ENCODE peak calls at places on chromosomes 5 and 9, in six cellular contexts. U is SK-N-MC; F is BE2C; Z is thyroid gland; P is CD4-positive, alpha-beta memory T cell; N is uterus. O is an unnamed sample.

GRCh38 chr5:180331647-180331950 is 21.5 kb downstream of the GFPT2 start:
- DNase-seq in U (no peak), F (no peak), Z (no peak), P (no peak), N (no peak), O (no peak)

GRCh38 chr9:23662320-23662719 is 163.7 kb downstream of the ELAVL2 start:
- DNase-seq in U (no peak), F (no peak), Z (no peak), P (no peak), N (no peak), O (no peak)

GRCh38 chr9:133589454-133590227 is 19.5 kb downstream of the FAM163B start:
- DNase-seq in U (no peak), F (no peak), Z (no peak), P (peak), N (no peak), O (peak)

GRCh38 chr5:62504129-62504528 is 74.5 kb upstream of the LRRC70 start:
- DNase-seq in U (no peak), F (no peak), Z (no peak), P (no peak), N (no peak), O (no peak)

GRCh38 chr9:34578241-34579096 is 11.1 kb downstream of the CNTFR start:
- DNase-seq in U (no peak), F (peak), Z (no peak), P (peak), N (no peak), O (no peak)

GRCh38 chr9:2018162-2018643 is 3.1 kb downstream of the SMARCA2 start:
- DNase-seq in U (no peak), F (no peak), Z (no peak), P (no peak), N (no peak), O (no peak)

GRCh38 chr9:116594552-116594951 is 92.6 kb upstream of the TRIM32 start:
- DNase-seq in U (no peak), F (no peak), Z (no peak), P (no peak), N (peak), O (no peak)

GRCh38 chr5:117594165-117594564 is 1019.5 kb upstream of the SEMA6A start:
- DNase-seq in U (no peak), F (no peak), Z (peak), P (no peak), N (no peak), O (no peak)

GRCh38 chr5:177185993-177186392 is 52.4 kb downstream of the NSD1 start:
- DNase-seq in U (no peak), F (no peak), Z (no peak), P (no peak), N (no peak), O (no peak)

GRCh38 chr5:93476211-93476851 is 104.7 kb downstream of the NR2F1-AS1 start:
- DNase-seq in U (no peak), F (no peak), Z (no peak), P (no peak), N (no peak), O (no peak)

GRCh38 chr5:6088706-6089105 is 289.6 kb downstream of the MED10 start:
- DNase-seq in U (no peak), F (no peak), Z (no peak), P (no peak), N (no peak), O (no peak)

GRCh38 chr9:126556560-126557250 is 57.0 kb upstream of the LMX1B start:
- DNase-seq in U (no peak), F (no peak), Z (no peak), P (no peak), N (no peak), O (no peak)

GRCh38 chr9:128082173-128082572 is 14.1 kb downstream of the SLC25A25 start:
- DNase-seq in U (no peak), F (no peak), Z (peak), P (no peak), N (no peak), O (no peak)

GRCh38 chr9:132406554-132407122 is at the start of gene TTF1:
- DNase-seq in U (peak), F (peak), Z (peak), P (peak), N (peak), O (peak)

GRCh38 chr9:128607642-128608350 is 48.9 kb downstream of the DYNC2I2 start:
- DNase-seq in U (no peak), F (no peak), Z (peak), P (no peak), N (peak), O (no peak)

GRCh38 chr9:115668506-115668905 is 485.1 kb upstream of the PAPPA start:
- DNase-seq in U (no peak), F (no peak), Z (no peak), P (no peak), N (no peak), O (no peak)

GRCh38 chr5:61641748-61642565 is 309.9 kb downstream of the ZSWIM6 start:
- DNase-seq in U (no peak), F (peak), Z (no peak), P (no peak), N (no peak), O (no peak)

GRCh38 chr9:81321551-81321950 is 367.8 kb downstream of the TLE1 start:
- DNase-seq in U (no peak), F (no peak), Z (no peak), P (no peak), N (no peak), O (no peak)

GRCh38 chr9:136348691-136349090 is 14.9 kb downstream of the DNLZ start:
- DNase-seq in U (no peak), F (peak), Z (no peak), P (no peak), N (no peak), O (no peak)

GRCh38 chr9:16206560-16206959 is 653.7 kb downstream of the CCDC171 start:
- DNase-seq in U (peak), F (no peak), Z (no peak), P (no peak), N (no peak), O (no peak)

GRCh38 chr9:23702311-23702922 is 123.6 kb downstream of the ELAVL2 start:
- DNase-seq in U (no peak), F (no peak), Z (no peak), P (no peak), N (no peak), O (no peak)

GRCh38 chr5:137630216-137630971 is 105.5 kb downstream of the KLHL3 start:
- DNase-seq in U (no peak), F (no peak), Z (peak), P (no peak), N (no peak), O (no peak)

GRCh38 chr5:91219803-91220371 is 163.2 kb downstream of the ARRDC3 start:
- DNase-seq in U (no peak), F (peak), Z (peak), P (peak), N (no peak), O (peak)

GRCh38 chr9:133059623-133060022 is 2.2 kb upstream of the CEL start:
- DNase-seq in U (no peak), F (no peak), Z (no peak), P (no peak), N (no peak), O (no peak)

GRCh38 chr5:158154226-158155005 is 295.5 kb upstream of the CLINT1 start:
- DNase-seq in U (no peak), F (no peak), Z (no peak), P (no peak), N (peak), O (no peak)

GRCh38 chr9:79656127-79656526 is 84.4 kb downstream of the TLE4 start:
- DNase-seq in U (no peak), F (peak), Z (no peak), P (no peak), N (no peak), O (no peak)

GRCh38 chr5:158175664-158176507 is 316.9 kb upstream of the CLINT1 start:
- DNase-seq in U (no peak), F (peak), Z (peak), P (no peak), N (no peak), O (no peak)

GRCh38 chr5:140258016-140258415 is 44.9 kb downstream of the PFDN1 start:
- DNase-seq in U (no peak), F (no peak), Z (no peak), P (no peak), N (no peak), O (no peak)

DNA sequence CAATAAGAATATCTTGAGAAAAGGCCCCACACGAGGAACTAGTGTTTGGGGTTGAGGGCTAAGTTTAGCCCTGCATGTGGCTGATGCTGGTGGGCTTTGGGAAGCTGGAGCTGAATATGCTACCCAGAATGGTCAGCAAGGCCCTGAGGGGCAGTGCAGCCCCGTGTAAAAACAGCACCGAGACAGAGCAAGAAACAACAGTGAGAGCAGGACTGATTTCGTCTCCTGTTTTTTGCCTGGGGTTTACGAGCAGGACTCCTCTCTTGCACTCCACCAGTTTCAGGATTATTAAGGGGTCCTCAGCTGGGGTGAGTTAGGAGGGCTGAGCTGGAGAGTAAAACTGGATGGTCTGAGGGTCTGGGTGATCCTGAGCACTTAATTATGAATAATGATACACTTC is 42.4 kb upstream of the NFIB start:
- DNase-seq in U (no peak), F (no peak), Z (no peak), P (no peak), N (no peak), O (no peak)
- H3K4me3 ChIP-seq in U (no peak), F (no peak), Z (no peak), P (no peak), N (no peak), O (no peak)

GRCh38 chr9:121362813-121363585 is 7.1 kb downstream of the STOM start:
- DNase-seq in U (no peak), F (no peak), Z (no peak), P (no peak), N (no peak), O (no peak)
- H3K4me3 ChIP-seq in U (peak), F (no peak), Z (no peak), P (no peak), N (no peak), O (no peak)

DNA sequence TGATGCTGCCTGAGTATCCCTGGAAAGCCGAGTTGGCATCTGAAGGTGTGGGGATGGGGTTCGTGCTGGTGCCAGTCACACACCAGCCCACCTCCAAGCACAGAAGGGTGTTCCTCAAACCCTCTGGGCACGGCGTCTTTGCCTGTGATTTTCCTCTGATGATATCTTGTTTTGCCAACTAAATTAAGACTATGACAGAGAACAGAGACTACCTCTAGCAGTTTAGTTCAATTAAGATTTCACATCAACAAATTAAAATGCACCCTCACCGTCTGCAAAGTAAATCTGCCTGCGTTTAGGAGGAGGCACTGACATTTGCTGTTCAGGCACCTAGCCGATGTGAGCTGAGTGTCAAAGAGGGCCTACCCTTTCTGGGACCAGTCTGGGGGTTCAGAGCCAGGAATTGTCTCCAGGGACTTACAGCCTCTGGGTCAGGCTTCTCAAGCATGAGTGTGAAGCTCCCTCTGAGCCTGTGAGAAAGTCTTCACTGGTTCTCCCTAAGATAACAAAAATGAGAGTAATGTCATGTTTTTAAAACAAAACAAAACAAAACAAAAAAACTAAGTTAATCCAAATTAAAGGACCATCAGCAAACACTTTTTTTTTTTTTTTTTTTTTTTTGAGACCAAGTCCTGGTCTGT is 55.4 kb upstream of the CTNNA1 start:
- DNase-seq in U (no peak), F (peak), Z (no peak), P (no peak), N (no peak), O (no peak)
- H3K4me3 ChIP-seq in U (no peak), F (no peak), Z (no peak), P (no peak), N (no peak), O (no peak)

DNA sequence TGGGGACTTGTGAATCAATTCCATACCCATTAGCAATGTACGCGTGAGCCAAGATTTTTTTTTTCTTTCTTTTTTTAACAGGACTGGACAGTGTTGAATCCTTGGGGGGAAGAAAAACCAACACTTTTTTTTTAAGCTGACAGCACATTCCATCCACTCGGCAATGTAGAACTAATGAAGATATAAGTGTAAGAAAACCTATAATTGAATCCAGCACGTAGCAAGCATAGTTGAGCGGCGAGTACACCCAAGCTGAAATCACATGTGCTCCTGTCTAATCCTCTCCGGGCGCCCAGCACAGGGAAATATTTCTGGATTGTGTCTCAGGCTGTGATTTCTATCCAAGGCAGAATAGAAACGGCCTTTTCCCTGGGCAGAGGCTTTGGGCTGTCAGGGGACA is 118.2 kb downstream of the BOD1 start:
- DNase-seq in U (no peak), F (no peak), Z (peak), P (no peak), N (no peak), O (no peak)
- H3K4me3 ChIP-seq in U (no peak), F (no peak), Z (no peak), P (no peak), N (no peak), O (no peak)

GRCh38 chr9:130997925-130998595 is 10.9 kb upstream of the LAMC3 start:
- DNase-seq in U (no peak), F (peak), Z (peak), P (no peak), N (no peak), O (peak)
- H3K4me3 ChIP-seq in U (no peak), F (no peak), Z (no peak), P (no peak), N (no peak), O (no peak)

DNA sequence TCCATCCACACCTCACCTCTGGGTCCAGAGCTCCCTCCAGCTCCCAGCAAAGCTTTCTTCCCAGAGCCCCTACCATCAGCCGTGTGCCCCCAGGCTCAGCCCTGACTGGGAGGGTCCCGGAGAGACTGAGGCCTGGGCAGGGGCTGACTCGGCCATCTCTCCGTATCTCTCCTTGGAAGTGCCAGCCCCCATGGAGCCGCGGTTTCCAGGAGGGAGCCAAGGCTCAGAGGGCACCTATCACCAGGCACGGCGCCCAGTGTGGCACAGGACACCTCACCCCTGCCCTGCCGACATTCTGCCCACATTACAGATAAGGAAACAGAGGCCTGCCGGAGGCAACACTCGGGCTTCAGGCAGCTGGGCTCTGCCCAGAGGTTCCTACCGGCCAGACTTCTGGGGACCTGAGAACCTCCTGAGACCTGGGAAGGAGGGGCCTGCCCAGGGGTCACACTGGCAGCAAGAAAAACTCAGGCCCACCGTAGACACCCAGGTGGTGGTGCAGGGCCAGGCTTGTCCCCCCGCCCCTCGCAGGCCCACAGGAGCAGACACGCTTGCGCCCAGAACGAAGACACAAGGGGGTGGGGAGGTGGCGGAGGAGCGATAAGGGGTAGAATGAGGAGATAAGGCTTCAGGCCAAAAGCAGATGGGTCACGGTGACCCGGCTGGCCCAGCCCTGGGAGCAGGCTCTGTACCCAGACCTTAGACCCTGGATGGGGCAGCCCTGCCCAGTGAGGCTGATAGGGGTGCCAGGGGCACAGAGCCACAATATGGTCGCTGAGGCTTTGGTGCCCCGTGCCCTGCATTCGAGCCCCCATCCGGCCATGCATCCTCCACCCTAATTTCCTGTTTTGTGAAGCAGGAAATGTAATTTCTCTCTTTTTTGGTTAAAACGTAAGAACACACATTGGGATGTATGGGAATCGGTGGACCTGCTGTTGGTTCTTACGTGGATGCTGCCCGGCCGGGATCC is 11.8 kb downstream of the NR5A1 start:
- DNase-seq in U (no peak), F (no peak), Z (no peak), P (no peak), N (no peak), O (no peak)
- H3K4me3 ChIP-seq in U (no peak), F (no peak), Z (no peak), P (no peak), N (no peak), O (no peak)

DNA sequence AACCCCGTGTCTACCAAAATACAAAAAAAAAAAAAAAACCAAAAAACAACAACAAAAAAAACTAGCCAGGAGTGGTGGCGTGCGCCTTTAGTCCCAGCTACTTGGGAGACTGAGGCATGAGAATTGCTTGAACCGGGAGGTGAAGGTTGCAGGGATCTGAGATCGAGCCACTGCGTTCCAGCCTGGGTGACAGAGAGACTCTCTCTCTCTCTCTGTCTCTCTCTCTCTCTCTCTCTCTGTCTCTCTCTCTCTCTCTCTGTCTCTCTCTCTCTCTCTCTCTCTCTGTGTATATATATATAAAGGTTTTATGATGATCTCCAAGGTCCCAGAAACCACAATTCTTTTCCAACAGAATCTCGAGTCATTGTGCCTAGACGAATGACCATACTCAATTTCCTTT is 18.8 kb upstream of the ANKRD33B start:
- DNase-seq in U (no peak), F (no peak), Z (no peak), P (no peak), N (no peak), O (no peak)
- H3K4me3 ChIP-seq in U (no peak), F (no peak), Z (no peak), P (no peak), N (no peak), O (no peak)

O was measured in DND-41.